ENCODE peak calls at places on chromosome 22, in eight cellular contexts. C is hypothalamus; I is GM18507; A is activated CD8-positive, alpha-beta memory T cell treated with anti-CD3 and anti-CD28 coated beads, Interleukin-2, amount 50 U/mL, for 4 hours; D is uterus; O is H7; Y is NCI-H146; T is EL. L is an unnamed sample.

GRCh38 chr22:48021946-48022345 is 1259.5 kb downstream of the TBC1D22A start:
- DNase-seq in C (no peak), I (no peak), A (no peak), D (no peak), O (no peak), Y (no peak), T (no peak), L (no peak)

GRCh38 chr22:49768077-49768476 is 59.6 kb downstream of the BRD1 start:
- DNase-seq in C (no peak), I (no peak), A (peak; percentile 11), D (no peak), O (no peak), Y (no peak), T (no peak), L (no peak)

GRCh38 chr22:31230871-31231621 is 18.9 kb downstream of the LIMK2 start:
- DNase-seq in C (no peak), I (no peak), A (peak; percentile 53), D (peak; percentile 44), O (no peak), Y (no peak), T (peak; percentile 28), L (no peak)

GRCh38 chr22:27636716-27637503 is 164.6 kb downstream of the MN1 start:
- DNase-seq in C (no peak), I (no peak), A (no peak), D (no peak), O (no peak), Y (no peak), T (no peak), L (no peak)

GRCh38 chr22:19287889-19288288 is 3.6 kb downstream of the CLTCL1 start:
- DNase-seq in C (no peak), I (no peak), A (no peak), D (no peak), O (no peak), Y (no peak), T (peak; percentile 87), L (no peak)

GRCh38 chr22:25930710-25931353 is 188.8 kb downstream of the MYO18B start:
- DNase-seq in C (no peak), I (no peak), A (no peak), D (no peak), O (no peak), Y (peak; percentile 99), T (no peak), L (no peak)

GRCh38 chr22:49629586-49630447 is 197.9 kb downstream of the BRD1 start:
- DNase-seq in C (no peak), I (no peak), A (no peak), D (no peak), O (no peak), Y (peak; percentile 56), T (no peak), L (peak; percentile 18)

GRCh38 chr22:44669725-44670027 is 32.3 kb upstream of the PRR5 start:
- DNase-seq in C (no peak), I (no peak), A (no peak), D (no peak), O (peak; percentile 89), Y (no peak), T (peak; percentile 24), L (no peak)

GRCh38 chr22:20776624-20777405 is 2.9 kb downstream of the SERPIND1 start:
- DNase-seq in C (no peak), I (no peak), A (no peak), D (no peak), O (no peak), Y (peak; percentile 13), T (no peak), L (no peak)

GRCh38 chr22:49023879-49024774 is 803.5 kb downstream of the BRD1 start:
- DNase-seq in C (no peak), I (no peak), A (no peak), D (no peak), O (no peak), Y (no peak), T (no peak), L (no peak)

GRCh38 chr22:23376256-23376655 is 195.9 kb downstream of the BCR start:
- DNase-seq in C (no peak), I (peak; percentile 49), A (no peak), D (no peak), O (peak; percentile 81), Y (peak; percentile 38), T (peak; percentile 31), L (no peak)

GRCh38 chr22:44732661-44733060 is 19.7 kb upstream of the ARHGAP8 start:
- DNase-seq in C (no peak), I (no peak), A (no peak), D (no peak), O (no peak), Y (no peak), T (no peak), L (no peak)

GRCh38 chr22:42984397-42984796 is 30.6 kb downstream of the PACSIN2 start:
- DNase-seq in C (no peak), I (no peak), A (no peak), D (no peak), O (no peak), Y (no peak), T (no peak), L (no peak)

GRCh38 chr22:23306438-23306921 is 126.2 kb downstream of the BCR start:
- DNase-seq in C (no peak), I (no peak), A (no peak), D (peak; percentile 58), O (no peak), Y (no peak), T (peak; percentile 63), L (no peak)

GRCh38 chr22:17103351-17103750 is 17.8 kb downstream of the TMEM121B start:
- DNase-seq in C (no peak), I (no peak), A (no peak), D (no peak), O (peak; percentile 30), Y (no peak), T (no peak), L (no peak)

GRCh38 chr22:40511604-40512003 is 124.9 kb downstream of the MRTFA start:
- DNase-seq in C (no peak), I (no peak), A (no peak), D (no peak), O (no peak), Y (no peak), T (no peak), L (no peak)

GRCh38 chr22:47066616-47066905 is 304.1 kb downstream of the TBC1D22A start:
- DNase-seq in C (no peak), I (no peak), A (no peak), D (no peak), O (peak; percentile 27), Y (no peak), T (no peak), L (no peak)

GRCh38 chr22:32708835-32709234 is 92.7 kb upstream of the TIMP3 start:
- DNase-seq in C (no peak), I (no peak), A (no peak), D (no peak), O (no peak), Y (no peak), T (peak; percentile 97), L (no peak)

GRCh38 chr22:32281092-32281491 is 25.9 kb upstream of the SLC5A4 start:
- DNase-seq in C (no peak), I (no peak), A (no peak), D (no peak), O (no peak), Y (no peak), T (peak; percentile 59), L (no peak)

GRCh38 chr22:31272522-31273446 is 19.5 kb downstream of the PIK3IP1 start:
- DNase-seq in C (no peak), I (no peak), A (peak; percentile 61), D (peak; percentile 65), O (peak; percentile 81), Y (peak; percentile 39), T (peak; percentile 66), L (peak; percentile 52)

GRCh38 chr22:41902932-41903421 is 11.9 kb downstream of the SHISA8 start:
- DNase-seq in C (no peak), I (no peak), A (no peak), D (no peak), O (no peak), Y (peak; percentile 42), T (no peak), L (no peak)

GRCh38 chr22:16965560-16965959 is 42.5 kb downstream of the GAB4 start:
- DNase-seq in C (no peak), I (no peak), A (no peak), D (no peak), O (no peak), Y (no peak), T (no peak), L (no peak)

GRCh38 chr22:37818397-37819099 is 4.6 kb upstream of the GALR3 start:
- DNase-seq in C (no peak), I (peak; percentile 57), A (peak; percentile 65), D (peak; percentile 44), O (peak; percentile 91), Y (peak; percentile 71), T (peak; percentile 63), L (no peak)

GRCh38 chr22:29636751-29637150 is 33.3 kb downstream of the NF2 start:
- DNase-seq in C (no peak), I (no peak), A (no peak), D (no peak), O (no peak), Y (no peak), T (peak; percentile 40), L (no peak)

GRCh38 chr22:38233427-38233826 is 31.6 kb downstream of the MAFF start:
- DNase-seq in C (no peak), I (no peak), A (no peak), D (no peak), O (no peak), Y (no peak), T (peak; percentile 47), L (no peak)

GRCh38 chr22:38789606-38790005 is 4.3 kb downstream of the DNAL4 start:
- DNase-seq in C (no peak), I (no peak), A (no peak), D (no peak), O (no peak), Y (no peak), T (no peak), L (no peak)

GRCh38 chr22:36940676-36941075 is 27.2 kb downstream of the CSF2RB start:
- DNase-seq in C (no peak), I (no peak), A (no peak), D (no peak), O (peak; percentile 30), Y (no peak), T (no peak), L (no peak)

GRCh38 chr22:32200752-32201151 is 4.1 kb downstream of the RFPL2 start:
- DNase-seq in C (no peak), I (no peak), A (no peak), D (no peak), O (no peak), Y (no peak), T (no peak), L (no peak)

GRCh38 chr22:47716890-47717615 is 954.6 kb downstream of the TBC1D22A start:
- DNase-seq in C (no peak), I (no peak), A (no peak), D (no peak), O (no peak), Y (no peak), T (no peak), L (no peak)

GRCh38 chr22:26529345-26529744 is 17.1 kb upstream of the TFIP11 start:
- DNase-seq in C (no peak), I (no peak), A (no peak), D (no peak), O (no peak), Y (no peak), T (peak; percentile 22), L (no peak)

L was measured in neuronal stem cell.